ENCODE peak calls at places on chromosomes 5 and 9, in seven cellular contexts. L is glutamatergic neuron; H is head of caudate nucleus; V is thoracic aorta; B is CD4-positive, alpha-beta T cell; W is GM10248; Z is Kasumi-1. S is an unnamed sample.

GRCh38 chr9:79127661-79128060 is 444.1 kb upstream of the TLE4 start:
- DNase-seq in W (no peak), V (no peak), Z (no peak), H (no peak), L (no peak), B (no peak), S (no peak)

GRCh38 chr9:91515074-91515687 is 91.5 kb upstream of the NFIL3 start:
- DNase-seq in V (no peak), W (peak), Z (no peak), H (peak), B (no peak), L (peak), S (peak)

GRCh38 chr9:72596451-72597180 is 75.2 kb downstream of the TMC1 start:
- DNase-seq in L (no peak), B (no peak), H (no peak), W (no peak), V (no peak), Z (no peak), S (no peak)

GRCh38 chr5:134438268-134438622 is 26.6 kb upstream of the CDKN2AIPNL start:
- DNase-seq in Z (no peak), V (no peak), H (no peak), L (no peak), W (no peak), B (no peak), S (no peak)

GRCh38 chr5:96123418-96123817 is 161.8 kb upstream of the ELL2 start:
- DNase-seq in L (no peak), W (no peak), Z (no peak), V (no peak), H (no peak), B (no peak), S (no peak)

GRCh38 chr5:31640024-31640423 is 1.1 kb downstream of the PDZD2 start:
- DNase-seq in V (no peak), H (no peak), B (no peak), Z (no peak), L (peak), W (no peak), S (peak)

GRCh38 chr5:96067902-96068614 is 106.4 kb upstream of the ELL2 start:
- DNase-seq in V (no peak), L (no peak), W (no peak), Z (no peak), H (no peak), B (no peak), S (peak)

GRCh38 chr9:34999576-34999975 is 10.0 kb downstream of the DNAJB5 start:
- DNase-seq in B (no peak), W (no peak), V (no peak), Z (no peak), H (no peak), L (no peak), S (no peak)

GRCh38 chr9:125784286-125785049 is 37.3 kb downstream of the PBX3 start:
- DNase-seq in W (no peak), V (no peak), L (no peak), Z (no peak), H (no peak), B (no peak), S (no peak)

GRCh38 chr5:1657161-1657741 is 133.5 kb upstream of the LPCAT1 start:
- DNase-seq in B (no peak), H (peak), W (no peak), L (no peak), Z (no peak), V (no peak), S (no peak)

GRCh38 chr9:121949364-121949763 is 143.7 kb downstream of the TTLL11 start:
- DNase-seq in W (no peak), L (no peak), B (no peak), H (no peak), Z (no peak), V (no peak), S (no peak)

GRCh38 chr5:110104728-110105127 is 415.0 kb downstream of the MAN2A1 start:
- DNase-seq in Z (no peak), V (no peak), B (no peak), W (no peak), H (no peak), L (no peak), S (no peak)

GRCh38 chr5:14806452-14806851 is 65.1 kb downstream of the ANKH start:
- DNase-seq in L (no peak), W (no peak), H (no peak), B (no peak), Z (no peak), V (no peak), S (no peak)

GRCh38 chr5:35041251-35041650 is 6.5 kb downstream of the AGXT2 start:
- DNase-seq in B (no peak), H (no peak), W (no peak), Z (no peak), V (no peak), L (no peak), S (no peak)

GRCh38 chr5:1105350-1106265 is 6.3 kb downstream of the SLC12A7 start:
- DNase-seq in V (no peak), B (peak), H (no peak), W (peak), Z (peak), L (no peak), S (no peak)

GRCh38 chr5:56490971-56491468 is 257.9 kb upstream of the ANKRD55 start:
- DNase-seq in B (no peak), Z (no peak), V (no peak), W (no peak), L (no peak), H (no peak), S (no peak)

GRCh38 chr5:126965061-126965475 is 65.3 kb downstream of the MARCHF3 start:
- DNase-seq in V (no peak), Z (peak), H (no peak), L (no peak), W (no peak), B (no peak), S (no peak)

GRCh38 chr9:93587284-93587650 is 10.9 kb downstream of the PHF2 start:
- DNase-seq in B (no peak), W (no peak), H (no peak), V (no peak), L (no peak), Z (no peak), S (no peak)

GRCh38 chr9:111851536-111851935 is 45.1 kb upstream of the UGCG start:
- DNase-seq in L (no peak), H (no peak), W (no peak), B (no peak), V (no peak), Z (no peak), S (no peak)

GRCh38 chr5:7756453-7756852 is 94.5 kb downstream of the CFAP90 start:
- DNase-seq in L (no peak), V (no peak), W (no peak), H (no peak), B (no peak), Z (peak), S (no peak)

GRCh38 chr5:169548315-169548714 is 35.3 kb upstream of the SPDL1 start:
- DNase-seq in B (no peak), W (no peak), V (no peak), Z (no peak), L (no peak), H (no peak), S (peak)

GRCh38 chr5:134438641-134439621 is 27.2 kb upstream of the CDKN2AIPNL start:
- DNase-seq in V (no peak), W (no peak), H (peak), Z (no peak), B (no peak), L (no peak), S (peak)

GRCh38 chr9:126696764-126697145 is 83.0 kb downstream of the LMX1B start:
- DNase-seq in B (no peak), L (no peak), H (no peak), V (no peak), W (no peak), Z (no peak), S (no peak)

GRCh38 chr9:110156416-110156815 is 51.5 kb downstream of the C9orf152 start:
- DNase-seq in L (no peak), Z (no peak), W (no peak), B (no peak), V (no peak), H (no peak), S (no peak)

GRCh38 chr9:133614678-133615077 is 5.5 kb upstream of the FAM163B start:
- DNase-seq in Z (no peak), H (no peak), L (no peak), W (no peak), B (no peak), V (no peak), S (no peak)

GRCh38 chr5:164355267-164355830 is 849.9 kb downstream of the MAT2B start:
- DNase-seq in B (no peak), W (no peak), Z (no peak), L (no peak), V (no peak), H (no peak), S (no peak)

GRCh38 chr9:113372059-113372458 is 4.7 kb downstream of the HDHD3 start:
- DNase-seq in H (no peak), V (no peak), W (no peak), Z (no peak), B (no peak), L (no peak), S (no peak)

S was measured in mesendoderm.